ENCODE peak calls at places on chromosomes 2 and 18, in six cellular contexts. E is activated CD4-positive, alpha-beta T cell treated with anti-CD3 and anti-CD28 coated beads, Interleukin-2, amount 10 ng/mL, durations not matched to agents 24 days and 14 days; Z is fibroblast of pulmonary artery; B is fibroblast of mammary gland; Y is GM04503; W is activated T-cell treated with anti-CD3 and anti-CD28 coated beads for 1 hour. S is an unnamed sample.

GRCh38 chr2:23506460-23507266 is 121.7 kb downstream of the KLHL29 start:
- DNase-seq in B (no peak), Y (no peak), E (no peak), Z (peak; percentile 33), W (no peak), S (no peak)

GRCh38 chr2:72004976-72005375 is 142.7 kb downstream of the CYP26B1 start:
- DNase-seq in B (no peak), E (peak; percentile 30), Y (no peak), Z (no peak), W (no peak), S (no peak)

GRCh38 chr2:223442874-223443273 is 159.3 kb downstream of the SCG2 start:
- DNase-seq in W (no peak), E (no peak), B (no peak), Z (no peak), Y (no peak), S (no peak)

GRCh38 chr2:104412384-104412783 is 441.5 kb upstream of the POU3F3 start:
- DNase-seq in E (peak; percentile 66), W (no peak), B (peak; percentile 12), Z (no peak), Y (no peak), S (no peak)

GRCh38 chr2:190415794-190416729 is 7.9 kb downstream of the MFSD6 start:
- DNase-seq in Z (no peak), Y (no peak), B (no peak), E (peak; percentile 57), W (no peak), S (no peak)

GRCh38 chr2:37656512-37657423 is 14.7 kb downstream of the CDC42EP3 start:
- DNase-seq in Y (no peak), B (no peak), Z (peak; percentile 44), W (no peak), E (no peak), S (peak; percentile 65)

GRCh38 chr18:67367540-67367939 is 149.0 kb downstream of the DSEL start:
- DNase-seq in Y (no peak), Z (no peak), E (no peak), W (no peak), B (peak; percentile 20), S (peak; percentile 38)

GRCh38 chr2:233820766-233821105 is 33.6 kb downstream of the HJURP start:
- DNase-seq in E (no peak), Y (no peak), W (no peak), B (no peak), Z (no peak), S (no peak)

GRCh38 chr2:3600256-3600855 is 5.4 kb downstream of the COLEC11 start:
- DNase-seq in E (no peak), W (no peak), B (no peak), Z (no peak), Y (no peak), S (no peak)

GRCh38 chr2:46331099-46331766 is 34.0 kb downstream of the EPAS1 start:
- DNase-seq in B (peak; percentile 54), Y (no peak), E (no peak), Z (no peak), W (no peak), S (no peak)

GRCh38 chr2:58769494-58770239 is 528.5 kb upstream of the FANCL start:
- DNase-seq in B (no peak), E (no peak), W (no peak), Z (no peak), Y (no peak), S (no peak)

GRCh38 chr2:232389327-232389726 is 10.8 kb downstream of the ALPP start:
- DNase-seq in W (no peak), E (no peak), B (no peak), Z (peak; percentile 20), Y (no peak), S (peak; percentile 56)

GRCh38 chr2:100972452-100972851 is 29.6 kb upstream of the RPL31 start:
- DNase-seq in E (no peak), B (no peak), Z (no peak), W (no peak), Y (no peak), S (no peak)

GRCh38 chr2:108377815-108378630 is at the start of gene SULT1C4:
- DNase-seq in B (no peak), Y (no peak), W (no peak), Z (peak; percentile 17), E (no peak), S (no peak)

GRCh38 chr2:25265022-25265421 is 76.7 kb downstream of the DNMT3A start:
- DNase-seq in E (no peak), B (no peak), Z (no peak), Y (no peak), W (no peak), S (no peak)

GRCh38 chr2:217827430-217828201 is 175.2 kb downstream of the TNS1 start:
- DNase-seq in B (peak; percentile 30), W (no peak), Y (no peak), Z (no peak), E (no peak), S (no peak)

GRCh38 chr2:219551863-219552381 is 8.1 kb downstream of the TMEM198 start:
- DNase-seq in W (no peak), Z (no peak), B (no peak), E (no peak), Y (no peak), S (no peak)

GRCh38 chr2:5121677-5122076 is 570.5 kb upstream of the SOX11 start:
- DNase-seq in Y (no peak), E (no peak), W (no peak), B (no peak), Z (no peak), S (peak; percentile 38)

GRCh38 chr2:167196461-167197252 is 308.4 kb downstream of the XIRP2 start:
- DNase-seq in W (no peak), Z (peak; percentile 69), B (peak; percentile 64), Y (no peak), E (no peak), S (peak; percentile 31)

GRCh38 chr2:233247744-233248143 is 3.7 kb upstream of the ATG16L1 start:
- DNase-seq in W (peak; percentile 37), Y (no peak), E (peak; percentile 80), Z (peak; percentile 45), B (peak; percentile 73), S (peak; percentile 97)

GRCh38 chr2:28273751-28274150 is 118.9 kb upstream of the FOSL2 start:
- DNase-seq in B (no peak), W (no peak), E (no peak), Z (no peak), Y (no peak), S (no peak)

GRCh38 chr2:71510938-71511337 is 57.6 kb downstream of the DYSF start:
- DNase-seq in E (no peak), Z (no peak), W (no peak), B (no peak), Y (no peak), S (no peak)

GRCh38 chr2:233056961-233057605 is 3.1 kb upstream of the INPP5D start:
- DNase-seq in W (no peak), Z (no peak), E (no peak), B (no peak), Y (no peak), S (no peak)

GRCh38 chr2:174931724-174932123 is 73.5 kb downstream of the CHN1 start:
- DNase-seq in Y (no peak), W (no peak), Z (peak; percentile 59), E (no peak), B (peak; percentile 41), S (peak; percentile 40)

GRCh38 chr2:149994057-149994728 is 406.6 kb upstream of the MMADHC start:
- DNase-seq in Z (peak; percentile 55), Y (peak; percentile 74), W (no peak), B (peak; percentile 59), E (no peak), S (peak; percentile 91)

GRCh38 chr18:54150226-54150625 is 74.2 kb downstream of the MBD2 start:
- DNase-seq in W (no peak), E (no peak), B (no peak), Z (no peak), Y (no peak), S (no peak)

GRCh38 chr2:12262681-12263436 is 453.9 kb upstream of the TRIB2 start:
- DNase-seq in Z (peak; percentile 76), E (no peak), B (peak; percentile 58), W (no peak), Y (no peak), S (no peak)

GRCh38 chr2:201618744-201619654 is 24.3 kb downstream of the TMEM237 start:
- DNase-seq in W (no peak), Z (peak; percentile 78), E (no peak), Y (no peak), B (peak; percentile 73), S (peak; percentile 19)

GRCh38 chr18:74836296-74837139 is 238.8 kb downstream of the ZNF407 start:
- DNase-seq in Z (peak; percentile 39), Y (no peak), B (peak; percentile 45), W (no peak), E (no peak), S (peak; percentile 65)

GRCh38 chr2:158178646-158179045 is 77.0 kb downstream of the UPP2 start:
- DNase-seq in E (no peak), B (no peak), W (no peak), Z (no peak), Y (no peak), S (no peak)

GRCh38 chr2:177633111-177633510 is 240.5 kb downstream of the AGPS start:
- DNase-seq in W (no peak), Y (no peak), B (no peak), E (no peak), Z (no peak), S (no peak)

GRCh38 chr2:96521219-96521618 is 15.3 kb upstream of the ARID5A start:
- DNase-seq in E (no peak), Z (no peak), B (no peak), W (no peak), Y (no peak), S (no peak)

GRCh38 chr2:109702250-109702985 is 88.3 kb downstream of the SOWAHC start:
- DNase-seq in E (no peak), Y (peak; percentile 21), W (no peak), Z (peak; percentile 59), B (peak; percentile 46), S (peak; percentile 86)

GRCh38 chr2:71471276-71471675 is 17.9 kb downstream of the DYSF start:
- DNase-seq in Z (peak; percentile 50), Y (no peak), W (no peak), B (peak; percentile 13), E (no peak), S (peak; percentile 73)

GRCh38 chr2:88350641-88351601 is 101.6 kb downstream of the FOXI3 start:
- DNase-seq in Z (peak; percentile 26), Y (no peak), B (peak; percentile 26), E (peak; percentile 91), W (peak; percentile 53), S (peak; percentile 2)

S was measured in HT1080.